ENCODE peak calls at places on chromosome 13, in nine cellular contexts. Y, P, O, H, C, R, J, G and M are unnamed samples.

GRCh38 chr13:99351772-99352171 is 44.6 kb upstream of the GPR183 start:
- DNase-seq in G (no peak), R (no peak), Y (no peak), J (no peak), H (no peak), P (no peak), O (no peak), C (no peak), M (peak)

GRCh38 chr13:111122056-111122455 is 6.9 kb downstream of the ARHGEF7 start:
- DNase-seq in Y (no peak), J (peak), O (no peak), P (no peak), H (peak), C (no peak), G (no peak), R (peak), M (no peak)

GRCh38 chr13:87259479-87260083 is 411.6 kb upstream of the SLITRK5 start:
- DNase-seq in O (no peak), Y (no peak), G (no peak), J (peak), R (peak), P (no peak), H (no peak), C (no peak), M (no peak)

GRCh38 chr13:74768521-74769090 is 634.4 kb upstream of the KLF12 start:
- DNase-seq in O (no peak), H (no peak), G (no peak), P (no peak), C (no peak), R (no peak), J (no peak), Y (no peak), M (no peak)

GRCh38 chr13:64488731-64489130 is 2741.4 kb downstream of the PCDH9 start:
- DNase-seq in R (no peak), Y (no peak), O (no peak), H (no peak), J (no peak), C (no peak), G (no peak), P (no peak), M (no peak)

GRCh38 chr13:59680429-59681024 is 483.2 kb downstream of the DIAPH3 start:
- DNase-seq in C (no peak), P (no peak), R (no peak), O (no peak), Y (no peak), G (peak), J (peak), H (peak), M (no peak)

GRCh38 chr13:91270031-91270430 is 77.5 kb upstream of the MIR17HG start:
- DNase-seq in J (no peak), Y (no peak), G (no peak), P (no peak), O (no peak), H (no peak), R (no peak), C (no peak), M (no peak)

GRCh38 chr13:36533806-36534205 is 101.5 kb downstream of the CCNA1 start:
- DNase-seq in C (no peak), P (no peak), J (no peak), R (no peak), H (no peak), O (no peak), Y (no peak), G (no peak), M (no peak)

GRCh38 chr13:105436946-105437345 is 1098.5 kb downstream of the EFNB2 start:
- DNase-seq in P (no peak), R (no peak), G (no peak), C (no peak), H (no peak), J (no peak), Y (no peak), O (no peak), M (no peak)

GRCh38 chr13:111184685-111185401 is 69.7 kb downstream of the ARHGEF7 start:
- DNase-seq in G (peak), J (no peak), H (no peak), R (peak), Y (no peak), O (peak), P (peak), C (no peak), M (peak)

GRCh38 chr13:87094646-87095045 is 576.5 kb upstream of the SLITRK5 start:
- DNase-seq in Y (no peak), R (no peak), C (no peak), O (no peak), G (peak), J (no peak), H (peak), P (no peak), M (no peak)

GRCh38 chr13:97977376-97977705 is 23.9 kb downstream of the IPO5 start:
- DNase-seq in O (no peak), G (peak), J (no peak), H (no peak), P (no peak), C (no peak), R (no peak), Y (no peak), M (no peak)